ENCODE peak calls at places on chromosomes 3 and 15, in five cellular contexts. Z is BJ, U is pancreas, E is heart right ventricle, K is AG09309. Q is an unnamed sample.

GRCh38 chr3:30347679-30348216 is 258.7 kb upstream of the TGFBR2 start:
- DNase-seq in Z (peak; percentile 62), U (no peak), E (no peak), K (peak; percentile 69), Q (peak; percentile 93)

GRCh38 chr3:171654809-171655208 is 155.5 kb downstream of the PLD1 start:
- DNase-seq in Z (no peak), U (peak; percentile 16), E (peak; percentile 40), K (peak; percentile 28), Q (peak; percentile 48)

GRCh38 chr3:71258526-71258925 is 325.0 kb downstream of the FOXP1 start:
- DNase-seq in Z (no peak), U (no peak), E (no peak), K (no peak), Q (peak; percentile 52)

GRCh38 chr3:103365467-103365866 is 930.7 kb downstream of the ZPLD1 start:
- DNase-seq in Z (no peak), U (no peak), E (no peak), K (no peak), Q (no peak)

GRCh38 chr3:52774066-52774713 is 3.2 kb upstream of the ITIH1 start:
- DNase-seq in Z (no peak), U (no peak), E (no peak), K (no peak), Q (no peak)

GRCh38 chr3:129485681-129486056 is 42.8 kb upstream of the RHO start:
- DNase-seq in Z (peak; percentile 98), U (peak; percentile 30), E (peak; percentile 73), K (peak; percentile 98), Q (peak; percentile 94)

GRCh38 chr3:73024836-73025235 is 28.2 kb downstream of the PPP4R2 start:
- DNase-seq in Z (no peak), U (no peak), E (no peak), K (no peak), Q (no peak)

GRCh38 chr15:97989330-97989729 is 28.8 kb downstream of the ARRDC4 start:
- DNase-seq in Z (no peak), U (no peak), E (no peak), K (no peak), Q (no peak)

GRCh38 chr15:35306361-35306981 is 221.4 kb upstream of the NANOGP8 start:
- DNase-seq in Z (no peak), U (no peak), E (no peak), K (no peak), Q (peak; percentile 36)

GRCh38 chr3:117692416-117692995 is 982.9 kb downstream of the TUSC7 start:
- DNase-seq in Z (no peak), U (no peak), E (no peak), K (no peak), Q (peak; percentile 68)

GRCh38 chr3:47950453-47950852 is 65.8 kb downstream of the MAP4 start:
- DNase-seq in Z (no peak), U (no peak), E (no peak), K (no peak), Q (no peak)

GRCh38 chr15:91496754-91497691 is 356.5 kb upstream of the SLCO3A1 start:
- DNase-seq in Z (no peak), U (no peak), E (no peak), K (no peak), Q (no peak)

GRCh38 chr3:42035816-42036482 is 55.2 kb upstream of the TRAK1 start:
- DNase-seq in Z (no peak), U (no peak), E (peak; percentile 50), K (no peak), Q (no peak)

GRCh38 chr3:42680806-42681205 is 4.5 kb upstream of the KLHL40 start:
- DNase-seq in Z (no peak), U (no peak), E (no peak), K (no peak), Q (no peak)

GRCh38 chr3:158205994-158206393 is 96.1 kb downstream of the RSRC1 start:
- DNase-seq in Z (no peak), U (no peak), E (no peak), K (no peak), Q (no peak)

GRCh38 chr3:177596822-177597271 is 399.6 kb upstream of the TBL1XR1 start:
- DNase-seq in Z (no peak), U (no peak), E (no peak), K (no peak), Q (no peak)

GRCh38 chr3:12471228-12471627 is 13.1 kb upstream of the TSEN2 start:
- DNase-seq in Z (no peak), U (no peak), E (no peak), K (no peak), Q (no peak)

GRCh38 chr3:141291610-141292345 is 60.2 kb downstream of the PXYLP1 start:
- DNase-seq in Z (no peak), U (no peak), E (no peak), K (no peak), Q (no peak)

GRCh38 chr3:174186339-174186984 is 672.7 kb upstream of the NAALADL2 start:
- DNase-seq in Z (no peak), U (no peak), E (no peak), K (no peak), Q (no peak)

GRCh38 chr3:65234499-65234898 is 546.7 kb upstream of the ADAMTS9 start:
- DNase-seq in Z (no peak), U (no peak), E (no peak), K (no peak), Q (no peak)

GRCh38 chr3:70053293-70053692 is 53.8 kb downstream of the SAMMSON start:
- DNase-seq in Z (no peak), U (no peak), E (no peak), K (no peak), Q (no peak)

GRCh38 chr15:97461212-97461611 is 499.3 kb upstream of the ARRDC4 start:
- DNase-seq in Z (no peak), U (no peak), E (no peak), K (no peak), Q (no peak)

GRCh38 chr15:63481105-63481810 is 23.1 kb upstream of the USP3 start:
- DNase-seq in Z (no peak), U (no peak), E (no peak), K (no peak), Q (no peak)

GRCh38 chr3:11007534-11007933 is 15.0 kb downstream of the SLC6A1 start:
- DNase-seq in Z (no peak), U (no peak), E (no peak), K (no peak), Q (no peak)

GRCh38 chr15:92880796-92881569 is 19.1 kb upstream of the CHD2 start:
- DNase-seq in Z (no peak), U (peak; percentile 52), E (no peak), K (no peak), Q (no peak)

GRCh38 chr15:67043939-67044771 is 21.2 kb upstream of the SMAD3 start:
- DNase-seq in Z (peak; percentile 56), U (no peak), E (no peak), K (peak; percentile 83), Q (no peak)

GRCh38 chr3:185560676-185561075 is 8.3 kb upstream of the LIPH start:
- DNase-seq in Z (no peak), U (no peak), E (no peak), K (no peak), Q (no peak)

GRCh38 chr15:60751985-60752952 is 273.3 kb upstream of the ICE2 start:
- DNase-seq in Z (no peak), U (peak; percentile 54), E (peak; percentile 20), K (peak; percentile 11), Q (peak; percentile 89)

GRCh38 chr3:173065543-173065970 is 75.5 kb downstream of the SPATA16 start:
- DNase-seq in Z (no peak), U (no peak), E (no peak), K (no peak), Q (no peak)

GRCh38 chr3:101229681-101230080 is 90.7 kb downstream of the IMPG2 start:
- DNase-seq in Z (no peak), U (no peak), E (no peak), K (no peak), Q (no peak)

GRCh38 chr3:188827078-188827477 is 344.7 kb upstream of the TPRG1 start:
- DNase-seq in Z (no peak), U (no peak), E (no peak), K (no peak), Q (no peak)

GRCh38 chr3:128727996-128728395 is 2.0 kb downstream of the RAB7A start:
- DNase-seq in Z (no peak), U (no peak), E (no peak), K (no peak), Q (no peak)

GRCh38 chr3:100114413-100115030 is at the start of gene FILIP1L:
- DNase-seq in Z (no peak), U (no peak), E (peak; percentile 30), K (no peak), Q (no peak)

GRCh38 chr3:169112153-169112892 is 551.2 kb downstream of the MECOM start:
- DNase-seq in Z (peak; percentile 47), U (no peak), E (no peak), K (no peak), Q (peak; percentile 58)

GRCh38 chr3:23740517-23741402 is 65.0 kb upstream of the UBE2E1 start:
- DNase-seq in Z (no peak), U (no peak), E (no peak), K (no peak), Q (no peak)
- H3K4me3 ChIP-seq in Z (no peak overlapping the region), U (no peak overlapping the region), E (no peak overlapping the region), K (no peak overlapping the region), Q (no peak overlapping the region)

GRCh38 chr15:31352911-31353811 is 26.5 kb downstream of the KLF13 start:
- DNase-seq in Z (peak; percentile 81), U (peak; percentile 64), E (peak; percentile 77), K (peak; percentile 82), Q (peak; percentile 77)

GRCh38 chr15:31357148-31357547 is 30.5 kb downstream of the KLF13 start:
- DNase-seq in Z (no peak), U (no peak), E (no peak), K (no peak), Q (no peak)

GRCh38 chr15:31352283-31352880 is 25.7 kb downstream of the KLF13 start:
- DNase-seq in Z (no peak), U (peak; percentile 92), E (peak; percentile 79), K (no peak), Q (no peak)

GRCh38 chr15:31350771-31351170 is 24.1 kb downstream of the KLF13 start:
- DNase-seq in Z (no peak), U (no peak), E (no peak), K (no peak), Q (no peak)

GRCh38 chr15:31353931-31354330 is 27.3 kb downstream of the KLF13 start:
- DNase-seq in Z (no peak), U (no peak), E (peak; percentile 73), K (no peak), Q (no peak)
- H3K4me3 ChIP-seq in Z (no peak overlapping the region), U (no peak overlapping the region), E (peak overlapping the region; percentile 36), K (no peak overlapping the region), Q (no peak overlapping the region)

GRCh38 chr15:69540622-69541021 is 88.0 kb downstream of the RPLP1 start:
- DNase-seq in Z (no peak), U (no peak), E (no peak), K (no peak), Q (peak; percentile 67)
- H3K4me3 ChIP-seq in Z (no peak overlapping the region), U (no peak overlapping the region), E (no peak overlapping the region), K (no peak overlapping the region), Q (no peak overlapping the region)

DNA sequence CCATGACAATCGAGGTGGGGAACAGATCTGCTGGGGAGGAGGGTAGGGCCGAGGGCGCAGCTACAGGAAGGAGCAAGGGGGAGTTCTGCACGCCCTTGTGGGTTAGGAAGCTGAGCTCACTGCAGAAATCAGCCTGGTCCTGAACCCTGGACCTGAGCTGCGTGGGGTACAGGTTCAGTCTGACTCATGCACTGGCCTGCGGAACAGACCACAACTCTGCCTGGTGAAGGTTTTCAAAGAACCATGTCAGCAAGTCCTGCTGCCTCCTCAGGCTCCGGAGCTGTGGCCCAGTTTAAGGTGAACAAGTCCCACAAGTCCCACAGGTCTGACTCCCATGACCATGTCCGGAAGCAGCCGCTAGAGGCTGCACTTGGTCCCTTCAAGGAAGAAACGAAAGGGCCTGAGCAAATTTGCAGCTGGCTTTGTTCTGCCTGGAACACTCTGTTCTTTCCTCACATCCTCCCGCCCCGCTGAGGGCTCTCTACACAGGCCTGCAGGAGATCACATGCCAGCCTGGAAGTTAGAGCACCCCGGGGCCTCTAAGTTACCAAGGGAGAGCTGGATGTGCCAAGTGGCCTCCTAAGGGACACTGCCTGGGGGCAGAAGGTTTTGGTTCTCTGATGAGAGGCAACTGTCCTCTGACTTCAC is 49.3 kb upstream of the AKAP13 start:
- DNase-seq in Z (no peak), U (peak; percentile 75), E (peak; percentile 86), K (peak; percentile 80), Q (peak; percentile 91)
- H3K4me3 ChIP-seq in Z (no peak overlapping the region), U (no peak overlapping the region), E (peak overlapping the region; percentile 54), K (no peak overlapping the region), Q (peak overlapping the region; percentile 45)